ENCODE peak calls at places on chromosomes 16 and 17, in four cellular contexts. Y, P, L and M are unnamed samples.

GRCh38 chr17:43907425-43907981 is at the start of gene MPP2:
- DNase-seq in Y (peak), P (peak), L (peak), M (peak)

GRCh38 chr16:87949071-87949744 is 2.0 kb upstream of the BANP start:
- DNase-seq in Y (no peak), P (no peak), L (peak), M (no peak)

GRCh38 chr16:2610781-2611498 is 71.4 kb upstream of the KCTD5 start:
- DNase-seq in Y (no peak), P (no peak), L (no peak), M (no peak)

GRCh38 chr17:35726609-35727460 is 4.6 kb upstream of the RASL10B start:
- DNase-seq in Y (no peak), P (no peak), L (peak), M (peak)

GRCh38 chr16:19113577-19114358 is at the start of gene ITPRIPL2:
- DNase-seq in Y (peak), P (peak), L (peak), M (peak)

GRCh38 chr17:59435238-59435637 is 103.8 kb downstream of the YPEL2 start:
- DNase-seq in Y (no peak), P (no peak), L (no peak), M (no peak)

GRCh38 chr17:31274252-31274651 is 22.8 kb downstream of the OMG start:
- DNase-seq in Y (no peak), P (no peak), L (peak), M (no peak)

GRCh38 chr17:62704381-62704971 is 77.0 kb downstream of the MRC2 start:
- DNase-seq in Y (peak), P (peak), L (no peak), M (peak)

GRCh38 chr16:68399456-68399855 is 48.9 kb downstream of the SMPD3 start:
- DNase-seq in Y (no peak), P (no peak), L (no peak), M (no peak)

DNA sequence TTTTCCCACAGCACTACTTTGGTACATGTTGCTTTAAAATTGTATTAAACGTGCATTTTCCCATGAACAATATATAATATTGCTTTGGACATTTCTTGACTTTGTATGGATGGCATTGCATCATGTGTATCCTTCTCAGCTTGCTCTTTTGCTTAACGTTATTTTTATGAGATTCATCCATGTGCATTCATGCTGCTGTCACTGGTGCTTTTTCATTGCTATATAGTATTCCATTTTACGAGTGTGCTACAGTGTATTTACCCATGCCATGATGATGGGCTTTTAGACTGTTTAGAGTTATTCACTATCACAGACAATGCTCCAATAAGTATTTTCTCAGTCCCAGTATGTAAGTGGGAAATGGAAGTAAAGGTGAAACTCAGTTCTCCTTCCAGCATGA is 195.2 kb upstream of the COX10 start:
- DNase-seq in Y (no peak), P (no peak), L (no peak), M (no peak)
- TF ChIP-seq MAFK in Y (no peak), P (no peak), L (no peak), M (no peak)

GRCh38 chr16:67296422-67296821 is 17.1 kb downstream of the PLEKHG4 start:
- DNase-seq in Y (no peak), P (no peak), L (no peak), M (no peak)
- TF ChIP-seq RNF2 in Y (no peak), P (no peak), L (no peak), M (no peak)

DNA sequence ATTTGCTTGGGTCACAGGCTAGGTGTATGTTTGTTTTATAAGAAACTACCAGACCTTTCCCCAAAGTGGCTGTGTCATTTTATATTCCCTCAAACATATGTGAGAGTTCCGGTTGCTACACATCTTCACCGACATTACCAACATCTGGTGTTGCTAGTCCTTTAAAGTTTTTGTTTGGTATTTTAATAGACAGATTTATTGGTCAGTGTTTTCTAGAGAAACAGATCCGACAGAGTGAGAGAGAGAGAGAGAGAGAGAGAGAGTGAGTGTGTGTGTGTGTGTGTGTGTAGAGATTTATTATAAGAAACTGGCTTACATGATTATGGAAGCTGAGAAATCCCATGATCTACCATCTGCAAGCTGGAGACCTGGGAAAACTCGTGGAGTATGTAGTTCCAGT is 31.0 kb downstream of the LDHD start:
- DNase-seq in Y (no peak), P (no peak), L (no peak), M (no peak)
- TF ChIP-seq MAFK in Y (no peak), P (no peak), L (no peak), M (no peak)

DNA sequence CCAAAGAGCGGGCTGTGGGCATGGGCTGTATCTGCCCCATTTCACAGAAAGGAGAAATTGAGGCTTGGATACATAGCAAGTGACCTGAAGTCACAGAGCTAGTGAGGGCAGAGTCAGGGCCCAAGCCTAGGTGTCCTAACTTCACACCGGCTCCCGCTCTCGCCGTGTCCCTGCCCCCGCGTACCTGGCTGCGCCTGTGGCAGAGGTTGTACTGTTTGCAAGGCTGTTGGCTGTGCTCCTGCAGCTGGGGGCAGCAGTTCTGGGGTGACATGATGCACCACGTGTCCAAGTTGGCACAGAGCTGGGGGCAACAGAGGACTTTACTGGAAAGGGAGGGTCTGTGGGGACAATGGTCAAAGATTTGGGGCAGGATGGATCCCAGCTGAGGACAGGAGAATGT is 3.4 kb downstream of the DHX58 start:
- DNase-seq in Y (no peak), P (no peak), L (no peak), M (no peak)
- TF ChIP-seq RNF2 in Y (no peak), P (no peak), L (no peak), M (no peak)

GRCh38 chr17:81020767-81021497 is 14.0 kb upstream of the BAIAP2 start:
- DNase-seq in Y (peak), P (no peak), L (no peak), M (no peak)
- TF ChIP-seq MAFK in Y (no peak), P (no peak), L (no peak), M (no peak)

GRCh38 chr16:81536648-81537047 is 92.0 kb downstream of the CMIP start:
- DNase-seq in Y (no peak), P (no peak), L (no peak), M (no peak)
- TF ChIP-seq RNF2 in Y (no peak), P (no peak), L (no peak), M (no peak)